ENCODE peak calls at places on chromosomes 5 and 9, in seven cellular contexts. One of them, this sample, is unnamed.

GRCh38 chr5:58816181-58816731 is 233.4 kb downstream of the RAB3C start:
- DNase-seq in SJSA1: no peak
- DNase-seq in aorta: no peak
- DNase-seq in substantia nigra: no peak
- DNase-seq in CD8-positive, alpha-beta memory T cell: no peak
- DNase-seq in H1: no peak
- DNase-seq in neural progenitor cell: no peak
- DNase-seq in this sample: no peak

GRCh38 chr9:130672466-130672865 is 8.1 kb downstream of the PRDM12 start:
- DNase-seq in SJSA1: no peak
- DNase-seq in aorta: no peak
- DNase-seq in substantia nigra: no peak
- DNase-seq in CD8-positive, alpha-beta memory T cell: no peak
- DNase-seq in H1: no peak
- DNase-seq in neural progenitor cell: no peak
- DNase-seq in this sample: no peak

GRCh38 chr5:137778772-137779564 is 24.8 kb upstream of the HNRNPA0 start:
- DNase-seq in SJSA1: peak
- DNase-seq in aorta: no peak
- DNase-seq in substantia nigra: no peak
- DNase-seq in CD8-positive, alpha-beta memory T cell: no peak
- DNase-seq in H1: no peak
- DNase-seq in neural progenitor cell: peak
- DNase-seq in this sample: no peak

GRCh38 chr9:110192531-110193326 is 15.2 kb downstream of the C9orf152 start:
- DNase-seq in SJSA1: no peak
- DNase-seq in aorta: peak
- DNase-seq in substantia nigra: no peak
- DNase-seq in CD8-positive, alpha-beta memory T cell: no peak
- DNase-seq in H1: no peak
- DNase-seq in neural progenitor cell: no peak
- DNase-seq in this sample: no peak

GRCh38 chr5:151319334-151319733 is 15.8 kb upstream of the SLC36A3 start:
- DNase-seq in SJSA1: no peak
- DNase-seq in aorta: peak
- DNase-seq in substantia nigra: no peak
- DNase-seq in CD8-positive, alpha-beta memory T cell: no peak
- DNase-seq in H1: no peak
- DNase-seq in neural progenitor cell: no peak
- DNase-seq in this sample: peak

GRCh38 chr5:109062669-109063068 is 315.0 kb downstream of the FER start:
- DNase-seq in SJSA1: no peak
- DNase-seq in aorta: no peak
- DNase-seq in substantia nigra: no peak
- DNase-seq in CD8-positive, alpha-beta memory T cell: no peak
- DNase-seq in H1: no peak
- DNase-seq in neural progenitor cell: no peak
- DNase-seq in this sample: no peak

GRCh38 chr9:77896269-77897245 is 135.1 kb downstream of the GNAQ start:
- DNase-seq in SJSA1: no peak
- DNase-seq in aorta: no peak
- DNase-seq in substantia nigra: no peak
- DNase-seq in CD8-positive, alpha-beta memory T cell: no peak
- DNase-seq in H1: no peak
- DNase-seq in neural progenitor cell: no peak
- DNase-seq in this sample: no peak

GRCh38 chr9:34576593-34576935 is 13.0 kb downstream of the CNTFR start:
- DNase-seq in SJSA1: no peak
- DNase-seq in aorta: no peak
- DNase-seq in substantia nigra: no peak
- DNase-seq in CD8-positive, alpha-beta memory T cell: no peak
- DNase-seq in H1: no peak
- DNase-seq in neural progenitor cell: no peak
- DNase-seq in this sample: no peak

GRCh38 chr9:75054373-75055001 is 26.4 kb upstream of the CARNMT1 start:
- DNase-seq in SJSA1: no peak
- DNase-seq in aorta: no peak
- DNase-seq in substantia nigra: no peak
- DNase-seq in CD8-positive, alpha-beta memory T cell: no peak
- DNase-seq in H1: no peak
- DNase-seq in neural progenitor cell: no peak
- DNase-seq in this sample: no peak

GRCh38 chr5:102222772-102223171 is 73.3 kb downstream of the SLCO4C1 start:
- DNase-seq in SJSA1: no peak
- DNase-seq in aorta: no peak
- DNase-seq in substantia nigra: no peak
- DNase-seq in CD8-positive, alpha-beta memory T cell: no peak
- DNase-seq in H1: no peak
- DNase-seq in neural progenitor cell: no peak
- DNase-seq in this sample: no peak

DNA sequence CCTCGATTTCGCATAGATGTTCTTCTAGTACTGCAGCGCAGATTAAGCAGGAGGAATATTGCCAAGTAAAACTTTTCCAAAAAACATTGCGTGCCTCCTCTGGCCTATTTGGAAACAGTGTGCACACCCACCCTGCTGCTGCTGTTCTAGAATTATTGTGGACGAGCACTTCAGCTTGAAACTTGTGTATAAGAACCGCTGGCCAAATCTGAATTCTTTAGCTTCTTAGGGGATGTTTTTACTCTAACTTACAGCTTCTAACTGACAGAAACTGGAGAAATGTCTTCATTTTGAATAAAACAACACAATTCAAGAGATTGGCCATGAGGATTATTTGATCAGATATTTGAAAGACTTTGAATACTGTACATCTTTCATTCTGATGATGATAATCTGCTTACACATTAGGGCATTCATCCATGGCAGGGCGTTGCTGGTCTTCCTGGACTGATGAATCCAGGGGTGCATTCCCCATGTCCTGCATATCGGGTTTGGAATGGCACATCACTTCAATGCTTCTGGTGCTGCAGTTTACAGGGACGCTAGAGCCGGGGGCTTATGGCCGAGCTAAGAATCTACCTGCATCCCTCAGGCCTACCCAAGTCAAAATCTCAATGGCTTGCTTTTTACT is 6.5 kb downstream of the ADAMTS16 start:
- DNase-seq in SJSA1: no peak
- DNase-seq in aorta: no peak
- DNase-seq in substantia nigra: no peak
- DNase-seq in CD8-positive, alpha-beta memory T cell: no peak
- DNase-seq in H1: no peak
- DNase-seq in neural progenitor cell: no peak
- DNase-seq in this sample: no peak
- H3K27ac ChIP-seq in SJSA1: peak
- H3K27ac ChIP-seq in aorta: no peak
- H3K27ac ChIP-seq in substantia nigra: no peak
- H3K27ac ChIP-seq in CD8-positive, alpha-beta memory T cell: no peak
- H3K27ac ChIP-seq in H1: no peak
- H3K27ac ChIP-seq in neural progenitor cell: no peak
- H3K27ac ChIP-seq in this sample: no peak

DNA sequence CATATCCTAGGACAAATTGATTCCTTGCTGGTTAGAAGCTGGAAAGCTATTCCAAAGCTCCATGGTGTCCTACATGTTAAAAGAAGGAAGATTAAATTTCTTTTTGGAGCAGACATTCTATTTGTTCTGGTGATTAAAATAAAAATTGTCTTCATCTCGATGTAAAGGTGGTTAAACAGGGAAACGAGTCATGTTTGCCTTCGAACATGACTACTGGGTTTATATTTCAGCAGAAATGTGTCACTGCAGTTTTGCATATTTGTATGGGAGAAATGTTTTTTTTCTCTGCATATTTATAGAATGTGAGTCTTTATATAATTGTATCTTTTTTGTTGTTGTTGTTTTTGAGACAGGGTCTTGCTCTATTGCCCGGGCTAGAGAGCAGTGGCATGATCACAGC is 36.4 kb downstream of the ADAMTS12 start:
- DNase-seq in SJSA1: no peak
- DNase-seq in aorta: no peak
- DNase-seq in substantia nigra: no peak
- DNase-seq in CD8-positive, alpha-beta memory T cell: no peak
- DNase-seq in H1: no peak
- DNase-seq in neural progenitor cell: no peak
- DNase-seq in this sample: no peak
- H3K27ac ChIP-seq in SJSA1: no peak
- H3K27ac ChIP-seq in aorta: no peak
- H3K27ac ChIP-seq in substantia nigra: no peak
- H3K27ac ChIP-seq in CD8-positive, alpha-beta memory T cell: no peak
- H3K27ac ChIP-seq in H1: no peak
- H3K27ac ChIP-seq in neural progenitor cell: no peak
- H3K27ac ChIP-seq in this sample: no peak

DNA sequence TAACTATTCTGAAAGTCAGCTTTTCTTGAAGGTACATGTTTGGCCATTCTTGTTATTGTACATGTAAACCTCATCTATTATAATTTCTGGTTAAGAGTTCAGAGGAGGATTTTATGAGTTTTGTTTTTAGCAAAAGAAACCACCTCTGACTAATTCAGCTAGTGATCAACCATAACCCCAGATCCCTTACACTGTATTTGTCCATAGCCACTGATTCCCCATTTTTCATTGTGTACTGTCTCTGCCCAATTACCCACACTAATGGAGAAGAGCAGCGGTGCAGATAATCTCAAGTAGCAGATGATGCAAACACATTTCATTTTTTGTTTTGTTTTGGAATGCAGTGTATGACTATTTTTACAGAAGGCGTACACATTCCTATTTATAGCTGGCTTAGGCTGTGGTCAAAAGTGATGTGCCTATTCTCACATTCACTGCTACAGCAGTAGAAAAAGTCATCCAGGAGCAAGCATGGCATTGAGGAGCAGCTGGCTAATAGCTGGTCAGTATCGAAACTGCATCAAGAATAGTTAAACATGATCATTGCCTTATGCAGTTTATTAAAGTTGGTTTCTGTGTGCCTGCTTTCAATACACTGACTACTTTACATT is 988.3 kb downstream of the DTWD2 start:
- DNase-seq in SJSA1: no peak
- DNase-seq in aorta: no peak
- DNase-seq in substantia nigra: no peak
- DNase-seq in CD8-positive, alpha-beta memory T cell: no peak
- DNase-seq in H1: no peak
- DNase-seq in neural progenitor cell: no peak
- DNase-seq in this sample: no peak
- H3K27ac ChIP-seq in SJSA1: no peak
- H3K27ac ChIP-seq in aorta: no peak
- H3K27ac ChIP-seq in substantia nigra: no peak
- H3K27ac ChIP-seq in CD8-positive, alpha-beta memory T cell: no peak
- H3K27ac ChIP-seq in H1: no peak
- H3K27ac ChIP-seq in neural progenitor cell: no peak
- H3K27ac ChIP-seq in this sample: no peak

GRCh38 chr9:127129073-127129717 is 6.8 kb upstream of the ANGPTL2 start:
- DNase-seq in SJSA1: no peak
- DNase-seq in aorta: no peak
- DNase-seq in substantia nigra: no peak
- DNase-seq in CD8-positive, alpha-beta memory T cell: no peak
- DNase-seq in H1: no peak
- DNase-seq in neural progenitor cell: no peak
- DNase-seq in this sample: no peak

GRCh38 chr9:127128341-127129072 is 6.1 kb upstream of the ANGPTL2 start:
- DNase-seq in SJSA1: no peak
- DNase-seq in aorta: peak
- DNase-seq in substantia nigra: no peak
- DNase-seq in CD8-positive, alpha-beta memory T cell: no peak
- DNase-seq in H1: no peak
- DNase-seq in neural progenitor cell: no peak
- DNase-seq in this sample: no peak

GRCh38 chr9:127129718-127130085 is 7.3 kb upstream of the ANGPTL2 start:
- DNase-seq in SJSA1: no peak
- DNase-seq in aorta: no peak
- DNase-seq in substantia nigra: no peak
- DNase-seq in CD8-positive, alpha-beta memory T cell: no peak
- DNase-seq in H1: no peak
- DNase-seq in neural progenitor cell: no peak
- DNase-seq in this sample: peak

GRCh38 chr9:127124792-127125191 is 2.4 kb upstream of the ANGPTL2 start:
- DNase-seq in SJSA1: no peak
- DNase-seq in aorta: no peak
- DNase-seq in substantia nigra: no peak
- DNase-seq in CD8-positive, alpha-beta memory T cell: no peak
- DNase-seq in H1: no peak
- DNase-seq in neural progenitor cell: no peak
- DNase-seq in this sample: no peak

GRCh38 chr9:127126981-127127380 is 4.5 kb upstream of the ANGPTL2 start:
- DNase-seq in SJSA1: no peak
- DNase-seq in aorta: no peak
- DNase-seq in substantia nigra: no peak
- DNase-seq in CD8-positive, alpha-beta memory T cell: no peak
- DNase-seq in H1: no peak
- DNase-seq in neural progenitor cell: no peak
- DNase-seq in this sample: no peak
- H3K27ac ChIP-seq in SJSA1: no peak
- H3K27ac ChIP-seq in aorta: no peak
- H3K27ac ChIP-seq in substantia nigra: no peak
- H3K27ac ChIP-seq in CD8-positive, alpha-beta memory T cell: no peak
- H3K27ac ChIP-seq in H1: no peak
- H3K27ac ChIP-seq in neural progenitor cell: no peak
- H3K27ac ChIP-seq in this sample: no peak

DNA sequence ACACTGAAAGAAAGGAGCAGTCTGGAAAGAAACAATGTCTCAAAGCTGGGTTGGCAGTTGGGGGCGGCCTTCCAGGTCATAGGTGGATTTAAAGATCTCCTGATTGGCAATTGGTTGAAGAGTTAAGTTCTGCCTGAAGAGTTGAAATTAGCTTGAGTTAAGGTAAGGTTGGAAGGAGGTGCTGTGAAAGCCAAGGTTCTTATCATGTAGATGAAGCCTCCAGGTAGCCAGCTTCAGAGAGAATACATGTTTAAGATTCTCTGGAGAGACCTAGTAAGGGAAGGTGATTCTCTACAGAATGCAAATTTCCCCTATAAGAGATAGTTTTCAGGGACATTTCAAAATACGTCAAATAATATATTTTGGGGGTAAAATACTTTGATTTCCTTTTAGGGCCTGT is 387.1 kb downstream of the TMEM232 start:
- DNase-seq in SJSA1: no peak
- DNase-seq in aorta: no peak
- DNase-seq in substantia nigra: no peak
- DNase-seq in CD8-positive, alpha-beta memory T cell: no peak
- DNase-seq in H1: no peak
- DNase-seq in neural progenitor cell: no peak
- DNase-seq in this sample: no peak
- H3K27ac ChIP-seq in SJSA1: no peak
- H3K27ac ChIP-seq in aorta: no peak
- H3K27ac ChIP-seq in substantia nigra: no peak
- H3K27ac ChIP-seq in CD8-positive, alpha-beta memory T cell: no peak
- H3K27ac ChIP-seq in H1: no peak
- H3K27ac ChIP-seq in neural progenitor cell: no peak
- H3K27ac ChIP-seq in this sample: no peak

DNA sequence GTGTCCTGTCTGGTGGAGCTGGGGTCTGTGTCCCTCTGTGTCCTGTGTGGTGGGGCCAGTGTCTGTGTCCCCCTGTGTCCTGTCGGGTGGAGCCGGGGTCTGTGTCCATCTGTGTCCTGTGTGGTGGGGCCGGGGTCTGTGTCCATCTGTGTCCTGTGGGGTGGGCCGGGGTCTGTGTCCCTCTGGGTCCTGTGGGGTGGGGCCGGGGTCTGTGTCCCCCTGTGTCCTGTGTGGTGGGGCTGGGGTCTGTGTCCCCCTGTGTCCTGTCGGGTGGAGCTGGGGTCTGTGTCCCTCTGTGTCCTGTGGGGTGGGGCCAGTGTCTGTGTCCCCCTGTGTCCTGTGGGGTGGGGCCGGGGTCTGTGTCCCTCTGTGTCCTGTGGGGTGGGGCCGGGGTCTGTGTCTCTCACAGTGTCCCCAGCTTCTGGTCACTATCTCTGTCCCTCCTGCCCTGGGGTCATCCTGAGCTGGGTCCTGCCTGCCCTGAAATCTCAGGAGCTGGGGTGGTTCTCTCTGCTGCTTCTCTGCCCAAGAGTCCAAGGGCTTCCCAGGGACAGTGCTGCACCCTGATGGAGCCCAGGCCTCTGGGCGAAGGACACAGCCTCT is 131.2 kb downstream of the RXRA start:
- DNase-seq in SJSA1: no peak
- DNase-seq in aorta: no peak
- DNase-seq in substantia nigra: no peak
- DNase-seq in CD8-positive, alpha-beta memory T cell: no peak
- DNase-seq in H1: no peak
- DNase-seq in neural progenitor cell: no peak
- DNase-seq in this sample: no peak
- H3K27ac ChIP-seq in SJSA1: peak
- H3K27ac ChIP-seq in aorta: peak
- H3K27ac ChIP-seq in substantia nigra: no peak
- H3K27ac ChIP-seq in CD8-positive, alpha-beta memory T cell: peak
- H3K27ac ChIP-seq in H1: no peak
- H3K27ac ChIP-seq in neural progenitor cell: no peak
- H3K27ac ChIP-seq in this sample: no peak